ENCODE peak calls at places on chromosomes 3 and 15, in six cellular contexts. X is IMR-90, W is tibial nerve, J is A549, I is suprapubic skin, D is psoas muscle. E is an unnamed sample.

GRCh38 chr3:151213881-151214280 is 10.9 kb upstream of the GPR171 start:
- DNase-seq in D (no peak), W (no peak), I (no peak), X (peak), J (no peak), E (no peak)

GRCh38 chr3:129971368-129972052 is 3.0 kb upstream of the TRH start:
- DNase-seq in I (no peak), D (no peak), W (no peak), J (no peak), X (no peak), E (no peak)

GRCh38 chr3:115657168-115657567 is 33.9 kb downstream of the GAP43 start:
- DNase-seq in W (no peak), D (no peak), J (no peak), I (no peak), X (no peak), E (no peak)

GRCh38 chr3:157408499-157409149 is 28.0 kb upstream of the PTX3 start:
- DNase-seq in I (no peak), X (no peak), J (no peak), W (no peak), D (no peak), E (no peak)

GRCh38 chr3:126753191-126754160 is 49.4 kb downstream of the CHCHD6 start:
- DNase-seq in I (peak), J (no peak), W (no peak), X (peak), D (no peak), E (no peak)

GRCh38 chr3:140050977-140051957 is 116.3 kb downstream of the CLSTN2 start:
- DNase-seq in X (no peak), D (no peak), W (no peak), J (no peak), I (no peak), E (no peak)

GRCh38 chr3:88113311-88114162 is 36.2 kb upstream of the C3orf38 start:
- DNase-seq in W (peak), I (no peak), X (peak), D (no peak), J (peak), E (peak)

GRCh38 chr3:7543294-7543693 is 682.4 kb downstream of the GRM7 start:
- DNase-seq in W (no peak), I (no peak), J (no peak), X (no peak), D (no peak), E (no peak)

GRCh38 chr3:127467386-127467785 is 123.1 kb downstream of the TPRA1 start:
- DNase-seq in J (no peak), I (no peak), X (no peak), D (no peak), W (no peak), E (no peak)

GRCh38 chr3:179769411-179770247 is 116.8 kb downstream of the USP13 start:
- DNase-seq in X (no peak), D (no peak), I (no peak), W (no peak), J (no peak), E (no peak)

GRCh38 chr15:59492389-59493377 is 54.7 kb downstream of the FAM81A start:
- DNase-seq in X (peak), J (peak), I (no peak), D (peak), W (peak), E (no peak)

GRCh38 chr3:111325160-111325707 is 216.8 kb upstream of the CD96 start:
- DNase-seq in I (no peak), J (no peak), X (peak), D (no peak), W (no peak), E (no peak)

GRCh38 chr15:66734961-66735908 is 33.2 kb downstream of the SMAD6 start:
- DNase-seq in I (no peak), J (no peak), D (no peak), X (no peak), W (peak), E (no peak)

GRCh38 chr3:195897081-195897852 is 11.1 kb downstream of the TNK2 start:
- DNase-seq in I (no peak), W (no peak), X (peak), J (peak), D (peak), E (no peak)

GRCh38 chr3:131250466-131250865 is 131.1 kb upstream of the NUDT16 start:
- DNase-seq in D (no peak), X (no peak), I (no peak), J (no peak), W (no peak), E (no peak)

GRCh38 chr3:49387721-49388120 is 24.1 kb downstream of the RHOA start:
- DNase-seq in D (no peak), X (peak), W (no peak), I (no peak), J (no peak), E (no peak)

GRCh38 chr3:124360140-124360539 is 368.2 kb upstream of the ROPN1 start:
- DNase-seq in J (no peak), I (no peak), W (no peak), X (peak), D (no peak), E (no peak)

GRCh38 chr3:39917060-39917773 is 107.8 kb downstream of the MYRIP start:
- DNase-seq in I (no peak), D (no peak), X (no peak), W (no peak), J (no peak), E (no peak)

GRCh38 chr3:32334675-32335074 is 57.0 kb upstream of the CMTM7 start:
- DNase-seq in I (no peak), J (no peak), X (no peak), W (no peak), D (no peak), E (no peak)

GRCh38 chr3:37074178-37074577 is 80.9 kb downstream of the MLH1 start:
- DNase-seq in W (no peak), D (no peak), X (peak), J (no peak), I (no peak), E (no peak)

GRCh38 chr3:187006884-187007630 is 76.7 kb downstream of the ST6GAL1 start:
- DNase-seq in W (no peak), D (no peak), I (no peak), J (no peak), X (peak), E (no peak)

GRCh38 chr3:52890735-52891134 is 6.6 kb downstream of the STIMATE start:
- DNase-seq in W (no peak), D (no peak), I (no peak), J (no peak), X (no peak), E (no peak)

GRCh38 chr15:56919708-56920637 is 1.5 kb downstream of the TCF12 start:
- DNase-seq in I (no peak), X (peak), J (peak), D (peak), W (no peak), E (peak)

DNA sequence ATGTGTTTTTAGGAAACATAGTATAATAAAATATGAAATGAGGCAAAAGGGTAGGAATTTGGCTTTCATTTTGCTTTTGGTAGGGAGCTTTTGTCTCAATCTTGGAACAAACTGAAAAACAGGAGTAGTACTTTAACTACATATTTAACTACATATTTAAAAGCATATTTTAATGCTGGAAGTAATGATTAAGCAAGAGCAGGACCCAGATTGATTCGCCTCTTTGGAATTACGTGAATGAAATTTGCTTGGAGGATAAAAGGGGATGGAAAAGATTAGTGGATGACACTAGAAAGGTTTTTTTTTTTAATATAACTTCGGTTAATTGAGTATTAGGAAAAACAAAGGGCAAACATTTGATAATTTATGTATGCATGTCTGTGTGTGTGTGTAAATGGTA is 11.2 kb upstream of the TMEM212 start:
- DNase-seq in D (no peak), X (peak), J (no peak), I (no peak), W (no peak), E (no peak)
- H3K27ac ChIP-seq in D (no peak), X (peak), J (peak), I (no peak), W (no peak), E (no peak)

DNA sequence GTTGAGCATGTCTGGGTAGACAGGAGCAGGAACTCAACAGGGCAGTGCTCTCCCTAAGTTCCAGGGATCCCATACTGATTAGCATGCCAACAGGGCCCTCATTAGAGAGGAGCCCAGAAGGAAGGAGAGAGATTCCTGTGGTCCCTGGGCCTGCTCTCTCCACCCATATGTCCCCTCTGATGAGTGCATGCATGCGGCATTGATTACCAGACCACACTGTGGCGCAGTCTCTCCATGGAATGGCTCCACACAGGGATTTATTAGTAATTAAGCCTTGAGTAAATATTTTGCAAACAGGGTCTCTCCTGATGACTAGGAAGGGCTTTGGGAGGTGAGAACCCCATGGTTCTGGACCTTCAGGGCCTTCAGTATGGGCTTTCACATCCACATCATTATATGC is 60.0 kb upstream of the ST8SIA2 start:
- DNase-seq in J (no peak), W (no peak), D (no peak), I (no peak), X (no peak), E (no peak)
- H3K4me3 ChIP-seq in J (no peak), W (no peak), D (no peak), I (no peak), X (no peak), E (no peak)

GRCh38 chr15:40081691-40082194 is 26.9 kb downstream of the BMF start:
- DNase-seq in J (no peak), D (peak), I (peak), W (peak), X (peak), E (no peak)
- H3K27ac ChIP-seq in J (peak), D (peak), I (peak), W (peak), X (peak), E (peak)

DNA sequence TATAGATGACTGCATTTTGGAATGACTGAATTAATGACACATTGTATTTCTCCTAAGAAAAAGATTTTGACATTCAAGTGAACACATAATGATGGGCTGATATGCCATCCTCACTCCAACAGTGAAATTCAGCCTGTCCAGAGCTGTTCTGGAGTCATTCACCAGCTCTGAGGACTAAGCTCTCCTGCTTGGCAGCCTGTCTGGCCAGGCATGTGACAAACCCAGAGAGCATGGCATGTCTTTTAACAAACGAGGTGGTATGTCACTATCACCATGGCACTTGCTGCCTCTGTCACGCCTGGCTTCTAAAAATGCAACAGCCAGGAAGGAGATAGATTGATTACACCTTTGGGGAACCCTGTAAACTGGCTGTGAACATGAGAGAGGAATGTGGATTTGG is 1.4 kb downstream of the ACTC1 start:
- DNase-seq in W (no peak), D (peak), X (no peak), J (no peak), I (no peak), E (no peak)
- H3K4me3 ChIP-seq in W (no peak), D (peak), X (no peak), J (no peak), I (no peak), E (peak)

GRCh38 chr3:9623148-9623547 is 26.2 kb upstream of the MTMR14 start:
- DNase-seq in I (no peak), X (peak), W (no peak), J (no peak), D (no peak), E (no peak)
- H3K27ac ChIP-seq in I (no peak), X (no peak), W (no peak), J (no peak), D (no peak), E (no peak)

GRCh38 chr3:43104039-43104438 is 1.8 kb downstream of the POMGNT2 start:
- DNase-seq in J (no peak), D (no peak), X (no peak), W (no peak), I (no peak), E (no peak)

GRCh38 chr3:43106293-43106628 is 382 bp upstream of the POMGNT2 start:
- DNase-seq in I (no peak), J (peak), W (no peak), X (no peak), D (no peak), E (no peak)

GRCh38 chr3:43105597-43106292 is at the start of gene POMGNT2:
- DNase-seq in W (peak), X (peak), D (peak), I (peak), J (peak), E (peak)

GRCh38 chr3:43105224-43105596 is 669 bp downstream of the POMGNT2 start:
- DNase-seq in J (no peak), W (no peak), D (peak), X (no peak), I (no peak), E (no peak)

DNA sequence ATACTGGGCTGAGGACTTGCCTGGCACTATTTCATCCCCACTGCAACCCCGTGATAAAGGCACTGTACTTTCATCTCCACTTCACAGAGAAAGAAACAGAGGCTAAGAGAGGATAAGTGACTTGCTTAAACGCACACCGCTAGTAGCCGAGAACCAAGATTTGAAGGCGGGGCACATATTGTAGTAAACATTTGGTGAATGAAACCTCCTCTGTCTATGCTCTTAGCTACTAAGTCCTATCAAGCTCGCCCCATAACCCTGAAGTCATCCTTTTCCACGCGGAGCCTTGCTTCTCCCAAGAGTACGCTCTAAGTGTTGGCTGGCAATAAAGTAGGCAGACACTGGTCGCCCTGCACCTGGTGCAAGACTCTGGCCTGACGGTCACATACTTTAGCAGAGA is 1.1 kb downstream of the POMGNT2 start:
- DNase-seq in I (no peak), X (no peak), J (no peak), W (no peak), D (no peak), E (no peak)
- H3K4me3 ChIP-seq in I (peak), X (peak), J (peak), W (peak), D (peak), E (peak)

GRCh38 chr3:74537164-74537563 is 77.3 kb downstream of the CNTN3 start:
- DNase-seq in I (no peak), D (no peak), J (no peak), X (peak), W (peak), E (no peak)
- H3K27ac ChIP-seq in I (peak), D (no peak), J (no peak), X (no peak), W (peak), E (peak)

DNA sequence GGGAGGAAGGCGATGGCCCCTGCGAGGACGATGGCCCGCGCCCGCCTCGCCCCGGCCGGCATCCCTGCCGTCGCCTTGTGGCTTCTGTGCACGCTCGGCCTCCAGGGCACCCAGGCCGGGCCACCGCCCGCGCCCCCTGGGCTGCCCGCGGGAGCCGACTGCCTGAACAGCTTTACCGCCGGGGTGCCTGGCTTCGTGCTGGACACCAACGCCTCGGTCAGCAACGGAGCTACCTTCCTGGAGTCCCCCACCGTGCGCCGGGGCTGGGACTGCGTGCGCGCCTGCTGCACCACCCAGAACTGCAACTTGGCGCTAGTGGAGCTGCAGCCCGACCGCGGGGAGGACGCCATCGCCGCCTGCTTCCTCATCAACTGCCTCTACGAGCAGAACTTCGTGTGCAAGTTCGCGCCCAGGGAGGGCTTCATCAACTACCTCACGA is 714 bp downstream of the SPINT1 start:
- DNase-seq in J (no peak), W (no peak), D (peak), I (no peak), X (no peak), E (no peak)
- H3K4me3 ChIP-seq in J (peak), W (peak), D (peak), I (peak), X (peak), E (peak)

GRCh38 chr15:68220489-68220888 is 9.0 kb downstream of the CLN6 start:
- DNase-seq in D (no peak), I (peak), W (no peak), J (no peak), X (no peak), E (no peak)
- H3K27ac ChIP-seq in D (no peak), I (no peak), W (no peak), J (no peak), X (no peak), E (no peak)

DNA sequence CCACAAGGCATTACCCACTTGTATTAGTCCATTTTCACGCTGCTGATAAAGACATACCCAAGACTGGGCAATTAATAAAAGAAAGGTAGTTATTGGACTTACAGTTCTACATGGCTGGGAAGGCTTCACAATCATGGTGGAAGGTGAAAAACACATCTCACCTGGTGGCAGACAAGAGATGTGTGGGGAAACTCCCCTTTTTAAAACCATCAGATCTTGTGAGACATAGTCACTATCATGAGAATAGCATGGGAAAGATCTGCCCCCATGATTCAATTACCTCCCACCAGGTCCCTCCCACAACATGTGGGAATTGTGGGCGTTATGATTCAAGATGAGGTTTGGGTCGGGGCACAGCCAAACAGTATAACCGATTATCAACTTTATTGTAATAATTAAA is 17.0 kb upstream of the CMC1 start:
- DNase-seq in I (no peak), J (no peak), W (no peak), D (no peak), X (no peak), E (no peak)
- H3K4me3 ChIP-seq in I (no peak), J (no peak), W (no peak), D (no peak), X (no peak), E (no peak)